ENCODE peak calls at places on chromosomes 3 and 15, in five cellular contexts. E, L, V, G and N are unnamed samples.

GRCh38 chr15:101170568-101171350 is 81.1 kb downstream of the CHSY1 start:
- DNase-seq in L (no peak), G (no peak), V (no peak), E (no peak), N (no peak)

GRCh38 chr3:73228000-73228399 is 166.5 kb downstream of the EBLN2 start:
- DNase-seq in V (no peak), G (no peak), L (no peak), E (no peak), N (no peak)

GRCh38 chr3:37025562-37026335 is 32.4 kb downstream of the MLH1 start:
- DNase-seq in V (no peak), E (no peak), L (no peak), G (no peak), N (no peak)

GRCh38 chr15:91908401-91908800 is 54.9 kb downstream of the SLCO3A1 start:
- DNase-seq in G (no peak), L (no peak), E (no peak), V (no peak), N (no peak)

GRCh38 chr3:195025881-195026200 is 245.1 kb downstream of the XXYLT1 start:
- DNase-seq in G (no peak), E (no peak), L (no peak), V (no peak), N (no peak)

GRCh38 chr3:180680097-180680430 is 775 bp upstream of the CCDC39 start:
- DNase-seq in V (peak; percentile 26), G (no peak), L (peak; percentile 20), E (no peak), N (no peak)

GRCh38 chr15:63025460-63025859 is 17.1 kb upstream of the TPM1 start:
- DNase-seq in G (no peak), V (no peak), E (no peak), L (no peak), N (no peak)

GRCh38 chr3:160801386-160802118 is 45.5 kb downstream of the PPM1L start:
- DNase-seq in V (peak; percentile 76), L (peak; percentile 65), E (no peak), G (peak; percentile 82), N (no peak)

GRCh38 chr3:52077900-52078299 is 21.5 kb upstream of the DUSP7 start:
- DNase-seq in E (no peak), L (no peak), G (no peak), V (no peak), N (no peak)

GRCh38 chr15:57565326-57565725 is 26.4 kb upstream of the MYZAP start:
- DNase-seq in E (peak; percentile 16), V (peak; percentile 64), G (peak; percentile 53), L (peak; percentile 76), N (peak; percentile 51)

GRCh38 chr3:40631341-40631995 is 106.7 kb downstream of the ZNF621 start:
- DNase-seq in G (no peak), E (no peak), L (peak; percentile 33), V (no peak), N (no peak)

GRCh38 chr15:40014390-40014789 is 24.6 kb downstream of the SRP14 start:
- DNase-seq in E (no peak), L (no peak), V (no peak), G (no peak), N (no peak)

GRCh38 chr3:170233532-170233931 is 11.3 kb downstream of the PRKCI start:
- DNase-seq in E (no peak), V (no peak), G (no peak), L (peak; percentile 48), N (no peak)

GRCh38 chr15:70415330-70415884 is 317.7 kb upstream of the TLE3 start:
- DNase-seq in E (no peak), G (no peak), L (peak; percentile 25), V (no peak), N (no peak)

GRCh38 chr3:112602217-112602838 is 38.6 kb downstream of the CCDC80 start:
- DNase-seq in V (no peak), E (no peak), G (no peak), L (no peak), N (no peak)

GRCh38 chr3:32815812-32816438 is 1.9 kb upstream of the TRIM71 start:
- DNase-seq in L (no peak), V (no peak), E (no peak), G (no peak), N (no peak)

GRCh38 chr15:79956354-79956939 is 14.5 kb downstream of the BCL2A1 start:
- DNase-seq in V (no peak), E (no peak), L (no peak), G (no peak), N (no peak)

GRCh38 chr3:99645277-99646106 is 7.1 kb downstream of the COL8A1 start:
- DNase-seq in E (no peak), L (peak; percentile 21), G (peak; percentile 35), V (no peak), N (no peak)

GRCh38 chr3:42613462-42613861 is 13.0 kb downstream of the NKTR start:
- DNase-seq in G (peak; percentile 50), E (no peak), V (no peak), L (no peak), N (no peak)

GRCh38 chr3:95813261-95813660 is 1001.1 kb upstream of the EPHA6 start:
- DNase-seq in V (no peak), L (no peak), G (no peak), E (no peak), N (no peak)

GRCh38 chr3:159866201-159866746 is 122.4 kb upstream of the IL12A start:
- DNase-seq in V (no peak), G (no peak), L (no peak), E (no peak), N (no peak)

GRCh38 chr3:35639251-35640185 is at the start of gene ARPP21:
- DNase-seq in E (no peak), L (no peak), G (peak; percentile 10), V (peak; percentile 20), N (no peak)

GRCh38 chr15:101664303-101664913 is 12.2 kb upstream of the TM2D3 start:
- DNase-seq in G (peak; percentile 10), E (no peak), V (no peak), L (no peak), N (no peak)

GRCh38 chr3:113736548-113737089 is 9.4 kb downstream of the NAA50 start:
- DNase-seq in V (peak; percentile 34), G (peak; percentile 84), E (no peak), L (no peak), N (no peak)

GRCh38 chr3:114411292-114411691 is 117.5 kb downstream of the TIGIT start:
- DNase-seq in E (no peak), L (no peak), V (no peak), G (no peak), N (no peak)

GRCh38 chr3:194138098-194138474 is 2.1 kb downstream of the HES1 start:
- DNase-seq in G (no peak), E (no peak), V (no peak), L (no peak), N (no peak)

GRCh38 chr3:161420746-161421145 is 49.4 kb upstream of the SPTSSB start:
- DNase-seq in L (no peak), E (no peak), V (no peak), G (no peak), N (no peak)

GRCh38 chr3:10352146-10352911 is 31.4 kb upstream of the SEC13 start:
- DNase-seq in V (no peak), L (no peak), G (no peak), E (no peak), N (no peak)